ENCODE peak calls at places on chromosomes 1 and 21, in seven cellular contexts. A is GDM1; Y is sigmoid colon; R is GM04504; I is stimulated activated CD4-positive, alpha-beta T cell treated with anti-CD3 and anti-CD28 coated beads, Interleukin-4, amount 100 ng/mL, for 24 hours; K is fibroblast of the aortic adventitia; P is mesendoderm. J is an unnamed sample.

GRCh38 chr1:78570539-78570938 is 49.7 kb upstream of the IFI44L start:
- DNase-seq in A (no peak), Y (no peak), R (no peak), I (no peak), K (no peak), P (peak), J (no peak)

GRCh38 chr1:8202182-8202905 is 115.6 kb upstream of the SLC45A1 start:
- DNase-seq in A (no peak), Y (peak), R (no peak), I (no peak), K (peak), P (no peak), J (peak)

GRCh38 chr21:44052071-44052829 is 40.1 kb downstream of the TRAPPC10 start:
- DNase-seq in A (no peak), Y (no peak), R (no peak), I (no peak), K (no peak), P (no peak), J (no peak)

GRCh38 chr1:117673405-117673804 is 67.6 kb downstream of the TENT5C start:
- DNase-seq in A (no peak), Y (no peak), R (no peak), I (no peak), K (peak), P (no peak), J (peak)

GRCh38 chr1:183590225-183591191 is at the start of gene NCF2:
- DNase-seq in A (peak), Y (no peak), R (no peak), I (peak), K (peak), P (no peak), J (peak)

GRCh38 chr21:28375708-28376385 is 616.8 kb downstream of the LTN1 start:
- DNase-seq in A (no peak), Y (no peak), R (no peak), I (no peak), K (peak), P (no peak), J (no peak)

GRCh38 chr1:30892251-30892650 is 16.3 kb downstream of the SDC3 start:
- DNase-seq in A (no peak), Y (no peak), R (no peak), I (no peak), K (no peak), P (no peak), J (no peak)

GRCh38 chr1:8667869-8668595 is 149.4 kb downstream of the RERE start:
- DNase-seq in A (no peak), Y (no peak), R (no peak), I (no peak), K (no peak), P (no peak), J (no peak)

GRCh38 chr1:172603816-172604215 is 55.1 kb upstream of the FASLG start:
- DNase-seq in A (no peak), Y (no peak), R (no peak), I (no peak), K (no peak), P (no peak), J (no peak)

J was measured in foreskin keratinocyte.